ENCODE peak calls at places on chromosomes 13 and 19, in eight cellular contexts. W, I, E, Q, M, R, K and U are unnamed samples.

GRCh38 chr13:50589651-50590054 is 253.8 kb downstream of the DLEU7 start:
- DNase-seq in E (peak), W (peak), I (peak), K (no peak), R (no peak), Q (no peak), M (no peak), U (no peak)

GRCh38 chr13:41700790-41701310 is 243.5 kb downstream of the RGCC start:
- DNase-seq in K (peak), R (no peak), I (peak), E (no peak), Q (no peak), W (peak), M (no peak), U (peak)

GRCh38 chr19:35040826-35041547 is 534 bp upstream of the HPN start:
- DNase-seq in K (no peak), M (no peak), E (no peak), I (no peak), W (no peak), R (peak), Q (no peak), U (no peak)

GRCh38 chr13:107238262-107238661 is 670.3 kb upstream of the ARGLU1 start:
- DNase-seq in Q (no peak), K (no peak), W (no peak), R (no peak), I (peak), E (no peak), M (no peak), U (no peak)

GRCh38 chr19:17753976-17754375 is 2.7 kb downstream of the FCHO1 start:
- DNase-seq in M (no peak), E (no peak), R (no peak), W (no peak), K (no peak), Q (no peak), I (no peak), U (no peak)

GRCh38 chr19:14072535-14073231 is at the start of gene MISP3:
- DNase-seq in E (no peak), R (peak), Q (peak), K (no peak), I (no peak), W (no peak), M (no peak), U (peak)

GRCh38 chr19:29717051-29717450 is 2.0 kb upstream of the C19orf12 start:
- DNase-seq in M (no peak), E (no peak), W (no peak), Q (no peak), K (no peak), I (no peak), R (no peak), U (no peak)

GRCh38 chr13:99973786-99974185 is 2.2 kb upstream of the ZIC5 start:
- DNase-seq in Q (no peak), M (no peak), K (no peak), R (no peak), I (no peak), E (no peak), W (no peak), U (no peak)

GRCh38 chr13:80469841-80470378 is 129.0 kb upstream of the SPRY2 start:
- DNase-seq in W (peak), I (peak), Q (no peak), M (no peak), R (no peak), K (no peak), E (peak), U (no peak)

GRCh38 chr13:64410654-64411053 is 2819.5 kb downstream of the PCDH9 start:
- DNase-seq in E (no peak), K (no peak), Q (no peak), R (no peak), M (no peak), W (no peak), I (no peak), U (no peak)